ENCODE peak calls at places on chromosomes 11 and 22, in six cellular contexts. V, L, O, Q, N and R are unnamed samples.

GRCh38 chr22:49199224-49199623 is 628.4 kb downstream of the BRD1 start:
- DNase-seq in Q (no peak), L (no peak), O (no peak), V (no peak), N (no peak), R (no peak)

GRCh38 chr11:131889146-131889577 is 518.7 kb downstream of the NTM start:
- DNase-seq in L (no peak), Q (no peak), V (peak), N (no peak), O (no peak), R (peak)

GRCh38 chr22:17103351-17103750 is 17.8 kb downstream of the TMEM121B start:
- DNase-seq in V (no peak), O (no peak), L (no peak), Q (no peak), N (no peak), R (no peak)

GRCh38 chr11:95688501-95689222 is 100.9 kb downstream of the FAM76B start:
- DNase-seq in O (no peak), V (no peak), Q (no peak), N (no peak), L (no peak), R (no peak)

GRCh38 chr11:121512468-121513465 is 60.0 kb upstream of the SORL1-AS1 start:
- DNase-seq in V (no peak), Q (no peak), N (no peak), L (no peak), O (no peak), R (no peak)

GRCh38 chr11:45812581-45813548 is 7.9 kb downstream of the SLC35C1 start:
- DNase-seq in Q (peak), V (no peak), N (no peak), O (no peak), L (no peak), R (no peak)

GRCh38 chr11:11588890-11589289 is 32.9 kb downstream of the GALNT18 start:
- DNase-seq in V (no peak), N (no peak), L (no peak), O (no peak), Q (no peak), R (no peak)

GRCh38 chr22:24191381-24191841 is 10.1 kb downstream of the SUSD2 start:
- DNase-seq in Q (peak), O (no peak), V (no peak), N (no peak), L (no peak), R (no peak)

GRCh38 chr22:33028191-33028700 is 29.9 kb downstream of the SYN3 start:
- DNase-seq in O (no peak), Q (no peak), L (no peak), V (no peak), N (no peak), R (no peak)

GRCh38 chr22:31948002-31948401 is 3.7 kb downstream of the YWHAH start:
- DNase-seq in Q (no peak), O (no peak), V (no peak), L (no peak), N (no peak), R (no peak)

GRCh38 chr22:45164217-45165123 is 745 bp downstream of the NUP50 start:
- DNase-seq in O (no peak), Q (peak), L (no peak), V (no peak), N (no peak), R (no peak)

GRCh38 chr11:8019671-8020597 is 32.8 kb downstream of the EIF3F start:
- DNase-seq in V (no peak), L (peak), Q (peak), N (no peak), O (peak), R (no peak)

GRCh38 chr22:43616645-43617044 is 195.5 kb downstream of the EFCAB6 start:
- DNase-seq in Q (no peak), O (no peak), N (no peak), L (no peak), V (no peak), R (no peak)

GRCh38 chr11:68711114-68711513 is 26.8 kb downstream of the GAL start:
- DNase-seq in L (no peak), V (no peak), O (no peak), N (no peak), Q (no peak), R (no peak)

GRCh38 chr11:11952036-11952435 is 56.4 kb downstream of the DKK3 start:
- DNase-seq in Q (no peak), O (no peak), V (no peak), N (no peak), L (no peak), R (no peak)

GRCh38 chr22:19461506-19461905 is 14.0 kb upstream of the C22orf39 start:
- DNase-seq in Q (no peak), L (no peak), N (no peak), O (no peak), V (no peak), R (no peak)

GRCh38 chr22:20552450-20552894 is 45.1 kb downstream of the MED15 start:
- DNase-seq in O (no peak), L (no peak), Q (peak), N (no peak), V (no peak), R (no peak)

GRCh38 chr22:33116846-33117547 is 58.8 kb upstream of the SYN3 start:
- DNase-seq in O (no peak), L (no peak), N (no peak), Q (no peak), V (no peak), R (no peak)

GRCh38 chr11:81030186-81030585 is 1589.4 kb upstream of the TENM4 start:
- DNase-seq in V (no peak), N (no peak), L (no peak), O (no peak), Q (no peak), R (no peak)

GRCh38 chr22:39353346-39353745 is 3.6 kb downstream of the SYNGR1 start:
- DNase-seq in Q (no peak), V (no peak), N (no peak), O (no peak), L (no peak), R (no peak)

GRCh38 chr11:9726313-9727022 is 62.6 kb downstream of the SWAP70 start:
- DNase-seq in L (no peak), V (peak), O (no peak), Q (no peak), N (no peak), R (no peak)

GRCh38 chr22:23251445-23252093 is 71.3 kb downstream of the BCR start:
- DNase-seq in V (no peak), O (no peak), Q (no peak), N (no peak), L (no peak), R (no peak)

GRCh38 chr11:82631722-82632630 is 101.7 kb downstream of the FAM181B start:
- DNase-seq in L (no peak), O (no peak), N (no peak), Q (no peak), V (peak), R (no peak)

GRCh38 chr22:28017859-28018258 is 98.8 kb upstream of the PITPNB start:
- DNase-seq in L (no peak), O (peak), Q (peak), N (no peak), V (no peak), R (no peak)

GRCh38 chr11:55648027-55648426 is at the start of gene OR4S2:
- DNase-seq in O (no peak), V (no peak), N (no peak), Q (no peak), L (no peak), R (no peak)

GRCh38 chr11:1049431-1049891 is 12.9 kb upstream of the MUC6 start:
- DNase-seq in N (no peak), V (no peak), L (no peak), Q (peak), O (peak), R (no peak)